ENCODE peak calls at places on chromosomes 11 and 22, in five cellular contexts. One of them, this sample, is unnamed. For H3K4me1, the result is how much of the 10 kb centered on the place peaks cover.

GRCh38 chr22:19874307-19875060 is 19.8 kb upstream of the GNB1L start:
- DNase-seq in H1: peak
- DNase-seq in IMR-90: no peak
- DNase-seq in heart left ventricle: peak
- DNase-seq in HCT116: no peak
- DNase-seq in this sample: peak

GRCh38 chr11:2522636-2523255 is 77.9 kb downstream of the KCNQ1 start:
- DNase-seq in H1: peak
- DNase-seq in IMR-90: no peak
- DNase-seq in HCT116: no peak
- DNase-seq in heart left ventricle: peak
- DNase-seq in this sample: peak

GRCh38 chr22:27124336-27125023 is 467.1 kb downstream of the MIAT start:
- DNase-seq in H1: no peak
- DNase-seq in IMR-90: no peak
- DNase-seq in heart left ventricle: peak
- DNase-seq in HCT116: no peak
- DNase-seq in this sample: peak

GRCh38 chr22:17536269-17536668 is 27.0 kb upstream of the SLC25A18 start:
- DNase-seq in H1: no peak
- DNase-seq in IMR-90: no peak
- DNase-seq in HCT116: no peak
- DNase-seq in heart left ventricle: no peak
- DNase-seq in this sample: no peak

GRCh38 chr11:121416909-121417567 is 35.1 kb upstream of the SORL1 start:
- DNase-seq in heart left ventricle: peak
- DNase-seq in HCT116: no peak
- DNase-seq in IMR-90: peak
- DNase-seq in H1: no peak
- DNase-seq in this sample: peak

GRCh38 chr22:33659423-33659822 is 260.9 kb downstream of the LARGE1 start:
- DNase-seq in HCT116: no peak
- DNase-seq in IMR-90: no peak
- DNase-seq in H1: no peak
- DNase-seq in heart left ventricle: no peak
- DNase-seq in this sample: no peak

GRCh38 chr11:128409476-128409875 is 177.9 kb downstream of the ETS1 start:
- DNase-seq in heart left ventricle: no peak
- DNase-seq in IMR-90: peak
- DNase-seq in H1: no peak
- DNase-seq in HCT116: no peak
- DNase-seq in this sample: no peak

GRCh38 chr11:64864473-64865285 is 13.7 kb downstream of the EHD1 start:
- DNase-seq in heart left ventricle: peak
- DNase-seq in HCT116: no peak
- DNase-seq in IMR-90: peak
- DNase-seq in H1: no peak
- DNase-seq in this sample: peak

GRCh38 chr22:50739894-50740293 is 1.9 kb downstream of the ACR start:
- DNase-seq in H1: no peak
- DNase-seq in IMR-90: no peak
- DNase-seq in HCT116: no peak
- DNase-seq in heart left ventricle: peak
- DNase-seq in this sample: no peak

GRCh38 chr11:48900131-48900800 is 83.4 kb downstream of the TRIM51G start:
- DNase-seq in heart left ventricle: peak
- DNase-seq in HCT116: no peak
- DNase-seq in IMR-90: no peak
- DNase-seq in H1: no peak
- DNase-seq in this sample: peak

GRCh38 chr22:27811778-27812177 is 10.2 kb upstream of the MN1 start:
- DNase-seq in H1: no peak
- DNase-seq in IMR-90: no peak
- DNase-seq in HCT116: no peak
- DNase-seq in heart left ventricle: no peak
- DNase-seq in this sample: no peak

GRCh38 chr22:20591295-20591645 is 83.9 kb downstream of the MED15 start:
- DNase-seq in IMR-90: no peak
- DNase-seq in H1: peak
- DNase-seq in HCT116: no peak
- DNase-seq in heart left ventricle: no peak
- DNase-seq in this sample: no peak

DNA sequence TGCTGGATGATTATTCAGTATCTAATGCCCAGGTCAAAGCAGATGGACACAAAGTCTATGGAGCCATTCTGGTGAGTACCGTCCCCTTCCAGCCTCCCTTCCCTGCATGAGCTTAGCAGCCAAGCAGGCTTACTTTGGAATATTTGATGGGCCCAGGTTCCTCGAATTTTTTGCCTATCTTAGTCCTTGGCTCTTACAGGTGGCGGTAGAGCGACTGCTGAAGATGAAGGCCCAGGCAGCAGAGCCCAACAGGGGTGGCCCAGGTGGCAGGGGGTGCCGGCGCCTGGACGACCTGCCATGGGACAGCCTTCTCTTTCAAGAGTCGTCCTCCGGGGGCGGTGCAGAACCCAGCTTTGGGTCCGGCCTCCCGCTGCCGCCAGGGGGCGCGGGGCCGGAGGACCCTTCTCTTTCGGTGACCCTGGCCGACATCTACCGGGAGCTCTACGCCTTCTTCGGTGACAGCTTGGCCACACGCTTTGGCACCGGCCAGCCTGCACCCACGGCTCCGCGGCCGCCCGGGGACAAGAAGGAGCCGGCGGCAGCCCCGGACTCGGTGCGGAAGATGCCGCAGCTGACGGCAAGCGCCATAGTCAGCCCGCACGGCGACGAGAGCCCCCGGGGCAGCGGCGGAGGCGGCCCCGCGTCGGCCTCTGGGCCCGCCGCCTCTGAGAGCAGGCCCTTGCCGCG is 741 bp upstream of the TMEM179B start:
- DNase-seq in HCT116: peak
- DNase-seq in H1: peak
- DNase-seq in IMR-90: peak
- DNase-seq in heart left ventricle: peak
- DNase-seq in this sample: peak
- TF ChIP-seq CTCF in HCT116: no peak
- TF ChIP-seq CTCF in H1: peak
- TF ChIP-seq CTCF in IMR-90: peak
- TF ChIP-seq CTCF in heart left ventricle: peak
- TF ChIP-seq CTCF in this sample: peak

GRCh38 chr11:134236834-134237556 is 12.5 kb downstream of the VPS26B start:
- DNase-seq in heart left ventricle: no peak
- DNase-seq in H1: no peak
- DNase-seq in HCT116: no peak
- DNase-seq in IMR-90: peak
- DNase-seq in this sample: no peak
- H3K4me1 ChIP-seq in heart left ventricle: under half
- H3K4me1 ChIP-seq in H1: under half
- H3K4me1 ChIP-seq in HCT116: under half
- H3K4me1 ChIP-seq in IMR-90: under half
- H3K4me1 ChIP-seq in this sample: under half

DNA sequence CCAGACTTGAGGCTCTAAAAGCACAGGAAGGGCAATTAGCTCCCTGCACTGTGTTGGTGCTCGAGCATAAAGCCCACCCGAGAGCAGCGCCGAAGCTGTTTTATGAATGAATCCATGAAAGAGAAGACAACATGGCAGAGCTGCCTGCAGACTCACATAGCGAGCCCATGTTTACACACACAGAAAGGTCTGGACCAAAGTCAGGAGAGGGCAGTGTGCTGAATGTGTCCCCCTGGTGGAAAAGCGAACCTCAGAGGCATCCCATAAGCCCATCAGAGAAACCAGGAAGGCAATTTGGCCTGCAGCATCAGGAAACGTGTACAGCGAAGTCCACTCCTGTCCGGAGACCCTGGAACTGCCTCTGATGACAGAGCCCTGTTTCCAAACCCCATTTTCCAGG is 37.1 kb downstream of the CHRDL2 start:
- DNase-seq in heart left ventricle: no peak
- DNase-seq in IMR-90: peak
- DNase-seq in H1: no peak
- DNase-seq in HCT116: no peak
- DNase-seq in this sample: no peak
- TF ChIP-seq CTCF in heart left ventricle: no peak
- TF ChIP-seq CTCF in IMR-90: peak
- TF ChIP-seq CTCF in H1: peak
- TF ChIP-seq CTCF in HCT116: no peak
- TF ChIP-seq CTCF in this sample: no peak

GRCh38 chr11:86247608-86248007 is 3.1 kb downstream of the EED start:
- DNase-seq in IMR-90: no peak
- DNase-seq in HCT116: no peak
- DNase-seq in heart left ventricle: no peak
- DNase-seq in H1: no peak
- DNase-seq in this sample: no peak

GRCh38 chr11:86248609-86249008 is 4.1 kb downstream of the EED start:
- DNase-seq in IMR-90: no peak
- DNase-seq in heart left ventricle: no peak
- DNase-seq in HCT116: no peak
- DNase-seq in H1: no peak
- DNase-seq in this sample: no peak

GRCh38 chr11:86255896-86256295 is 11.3 kb downstream of the EED start:
- DNase-seq in HCT116: no peak
- DNase-seq in heart left ventricle: no peak
- DNase-seq in IMR-90: no peak
- DNase-seq in H1: no peak
- DNase-seq in this sample: no peak

GRCh38 chr11:86249307-86250098 is 5.0 kb downstream of the EED start:
- DNase-seq in IMR-90: no peak
- DNase-seq in heart left ventricle: no peak
- DNase-seq in H1: no peak
- DNase-seq in HCT116: no peak
- DNase-seq in this sample: no peak

DNA sequence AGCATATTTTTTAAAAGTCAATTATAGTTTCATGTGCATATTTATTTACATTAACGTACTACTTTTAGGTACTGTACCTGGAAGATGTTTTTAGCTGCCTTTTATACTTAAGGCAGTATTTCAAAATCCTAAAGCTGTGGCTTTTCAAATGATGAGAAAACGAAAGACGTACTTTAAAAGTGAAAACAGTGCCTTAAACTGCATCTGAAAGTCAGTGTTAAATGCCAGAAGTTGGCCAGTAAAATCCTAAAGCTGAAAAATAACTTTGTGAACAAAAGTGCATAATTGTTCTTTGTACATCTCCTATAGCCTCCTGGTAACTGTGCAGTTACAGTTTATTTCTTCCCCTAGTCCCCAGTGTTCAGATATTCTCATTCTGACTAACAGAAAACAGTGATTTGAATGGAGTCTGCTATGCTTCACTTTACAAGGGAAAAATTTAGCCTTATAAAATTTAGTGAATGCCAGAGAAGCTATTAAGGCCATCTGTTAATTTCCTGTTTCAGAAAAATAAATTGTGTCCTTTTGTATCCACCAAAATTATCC is 6.8 kb downstream of the EED start:
- DNase-seq in H1: no peak
- DNase-seq in HCT116: no peak
- DNase-seq in IMR-90: no peak
- DNase-seq in heart left ventricle: no peak
- DNase-seq in this sample: no peak
- H3K4me1 ChIP-seq in H1: under half
- H3K4me1 ChIP-seq in HCT116: under half
- H3K4me1 ChIP-seq in IMR-90: under half
- H3K4me1 ChIP-seq in heart left ventricle: under half
- H3K4me1 ChIP-seq in this sample: under half

This sample was measured in tibial artery.